ENCODE peak calls at places on chromosomes 3 and 15, in four cellular contexts. One of them, this sample, is unnamed.

GRCh38 chr15:73305331-73306211 is 63.2 kb downstream of the HCN4 start:
- DNase-seq in stimulated activated CD4-positive, alpha-beta T cell treated with anti-CD3 and anti-CD28 coated beads, Interleukin-12 subunit alpha, Interleukin-12 subunit beta, amount 100 ng/mL, for 48 hours: peak
- DNase-seq in OCI-LY7: peak
- DNase-seq in myocyte: peak
- DNase-seq in this sample: peak

GRCh38 chr15:70329179-70329578 is 231.5 kb upstream of the TLE3 start:
- DNase-seq in stimulated activated CD4-positive, alpha-beta T cell treated with anti-CD3 and anti-CD28 coated beads, Interleukin-12 subunit alpha, Interleukin-12 subunit beta, amount 100 ng/mL, for 48 hours: no peak
- DNase-seq in OCI-LY7: no peak
- DNase-seq in myocyte: no peak
- DNase-seq in this sample: no peak

GRCh38 chr3:170222647-170223541 is 670 bp downstream of the PRKCI start:
- DNase-seq in stimulated activated CD4-positive, alpha-beta T cell treated with anti-CD3 and anti-CD28 coated beads, Interleukin-12 subunit alpha, Interleukin-12 subunit beta, amount 100 ng/mL, for 48 hours: peak
- DNase-seq in OCI-LY7: peak
- DNase-seq in myocyte: peak
- DNase-seq in this sample: peak

GRCh38 chr3:34005886-34006285 is 207.5 kb downstream of the PDCD6IP start:
- DNase-seq in stimulated activated CD4-positive, alpha-beta T cell treated with anti-CD3 and anti-CD28 coated beads, Interleukin-12 subunit alpha, Interleukin-12 subunit beta, amount 100 ng/mL, for 48 hours: no peak
- DNase-seq in OCI-LY7: no peak
- DNase-seq in myocyte: peak
- DNase-seq in this sample: no peak

GRCh38 chr3:181210275-181210674 is 220.7 kb upstream of the DNAJC19 start:
- DNase-seq in stimulated activated CD4-positive, alpha-beta T cell treated with anti-CD3 and anti-CD28 coated beads, Interleukin-12 subunit alpha, Interleukin-12 subunit beta, amount 100 ng/mL, for 48 hours: no peak
- DNase-seq in OCI-LY7: peak
- DNase-seq in myocyte: peak
- DNase-seq in this sample: no peak

GRCh38 chr3:195565716-195566115 is 18.0 kb downstream of the APOD start:
- DNase-seq in stimulated activated CD4-positive, alpha-beta T cell treated with anti-CD3 and anti-CD28 coated beads, Interleukin-12 subunit alpha, Interleukin-12 subunit beta, amount 100 ng/mL, for 48 hours: no peak
- DNase-seq in OCI-LY7: no peak
- DNase-seq in myocyte: no peak
- DNase-seq in this sample: no peak

GRCh38 chr3:15708882-15709677 is 88.7 kb downstream of the ANKRD28 start:
- DNase-seq in stimulated activated CD4-positive, alpha-beta T cell treated with anti-CD3 and anti-CD28 coated beads, Interleukin-12 subunit alpha, Interleukin-12 subunit beta, amount 100 ng/mL, for 48 hours: no peak
- DNase-seq in OCI-LY7: no peak
- DNase-seq in myocyte: peak
- DNase-seq in this sample: no peak

GRCh38 chr15:61390138-61390537 is 161.0 kb upstream of the RORA start:
- DNase-seq in stimulated activated CD4-positive, alpha-beta T cell treated with anti-CD3 and anti-CD28 coated beads, Interleukin-12 subunit alpha, Interleukin-12 subunit beta, amount 100 ng/mL, for 48 hours: no peak
- DNase-seq in OCI-LY7: no peak
- DNase-seq in myocyte: no peak
- DNase-seq in this sample: no peak

GRCh38 chr15:98727115-98728040 is 79.0 kb downstream of the IGF1R start:
- DNase-seq in stimulated activated CD4-positive, alpha-beta T cell treated with anti-CD3 and anti-CD28 coated beads, Interleukin-12 subunit alpha, Interleukin-12 subunit beta, amount 100 ng/mL, for 48 hours: no peak
- DNase-seq in OCI-LY7: no peak
- DNase-seq in myocyte: peak
- DNase-seq in this sample: peak

GRCh38 chr3:141231101-141231922 is at the start of gene PXYLP1:
- DNase-seq in stimulated activated CD4-positive, alpha-beta T cell treated with anti-CD3 and anti-CD28 coated beads, Interleukin-12 subunit alpha, Interleukin-12 subunit beta, amount 100 ng/mL, for 48 hours: peak
- DNase-seq in OCI-LY7: peak
- DNase-seq in myocyte: peak
- DNase-seq in this sample: peak

GRCh38 chr15:34039506-34040123 is 611 bp upstream of the AVEN start:
- DNase-seq in stimulated activated CD4-positive, alpha-beta T cell treated with anti-CD3 and anti-CD28 coated beads, Interleukin-12 subunit alpha, Interleukin-12 subunit beta, amount 100 ng/mL, for 48 hours: peak
- DNase-seq in OCI-LY7: peak
- DNase-seq in myocyte: no peak
- DNase-seq in this sample: no peak

GRCh38 chr3:47007482-47008257 is 28.2 kb downstream of the NBEAL2 start:
- DNase-seq in stimulated activated CD4-positive, alpha-beta T cell treated with anti-CD3 and anti-CD28 coated beads, Interleukin-12 subunit alpha, Interleukin-12 subunit beta, amount 100 ng/mL, for 48 hours: no peak
- DNase-seq in OCI-LY7: no peak
- DNase-seq in myocyte: no peak
- DNase-seq in this sample: no peak

GRCh38 chr3:148211725-148212124 is 486.0 kb upstream of the AGTR1 start:
- DNase-seq in stimulated activated CD4-positive, alpha-beta T cell treated with anti-CD3 and anti-CD28 coated beads, Interleukin-12 subunit alpha, Interleukin-12 subunit beta, amount 100 ng/mL, for 48 hours: no peak
- DNase-seq in OCI-LY7: no peak
- DNase-seq in myocyte: peak
- DNase-seq in this sample: no peak

GRCh38 chr15:87733005-87733404 is 523.5 kb downstream of the NTRK3 start:
- DNase-seq in stimulated activated CD4-positive, alpha-beta T cell treated with anti-CD3 and anti-CD28 coated beads, Interleukin-12 subunit alpha, Interleukin-12 subunit beta, amount 100 ng/mL, for 48 hours: no peak
- DNase-seq in OCI-LY7: no peak
- DNase-seq in myocyte: no peak
- DNase-seq in this sample: no peak

GRCh38 chr15:80957556-80957955 is 32.1 kb downstream of the MESD start:
- DNase-seq in stimulated activated CD4-positive, alpha-beta T cell treated with anti-CD3 and anti-CD28 coated beads, Interleukin-12 subunit alpha, Interleukin-12 subunit beta, amount 100 ng/mL, for 48 hours: no peak
- DNase-seq in OCI-LY7: no peak
- DNase-seq in myocyte: peak
- DNase-seq in this sample: no peak

GRCh38 chr15:70584838-70585706 is 178.3 kb downstream of the UACA start:
- DNase-seq in stimulated activated CD4-positive, alpha-beta T cell treated with anti-CD3 and anti-CD28 coated beads, Interleukin-12 subunit alpha, Interleukin-12 subunit beta, amount 100 ng/mL, for 48 hours: peak
- DNase-seq in OCI-LY7: no peak
- DNase-seq in myocyte: no peak
- DNase-seq in this sample: peak

GRCh38 chr15:39358441-39359041 is 222.3 kb upstream of the THBS1 start:
- DNase-seq in stimulated activated CD4-positive, alpha-beta T cell treated with anti-CD3 and anti-CD28 coated beads, Interleukin-12 subunit alpha, Interleukin-12 subunit beta, amount 100 ng/mL, for 48 hours: no peak
- DNase-seq in OCI-LY7: no peak
- DNase-seq in myocyte: no peak
- DNase-seq in this sample: no peak

GRCh38 chr15:76904461-76905012 is 603 bp downstream of the SCAPER start:
- DNase-seq in stimulated activated CD4-positive, alpha-beta T cell treated with anti-CD3 and anti-CD28 coated beads, Interleukin-12 subunit alpha, Interleukin-12 subunit beta, amount 100 ng/mL, for 48 hours: peak
- DNase-seq in OCI-LY7: peak
- DNase-seq in myocyte: peak
- DNase-seq in this sample: peak

GRCh38 chr3:185549111-185549510 is 3.3 kb downstream of the LIPH start:
- DNase-seq in stimulated activated CD4-positive, alpha-beta T cell treated with anti-CD3 and anti-CD28 coated beads, Interleukin-12 subunit alpha, Interleukin-12 subunit beta, amount 100 ng/mL, for 48 hours: no peak
- DNase-seq in OCI-LY7: no peak
- DNase-seq in myocyte: peak
- DNase-seq in this sample: peak

GRCh38 chr3:50241163-50241562 is 5.2 kb downstream of the GNAI2 start:
- DNase-seq in stimulated activated CD4-positive, alpha-beta T cell treated with anti-CD3 and anti-CD28 coated beads, Interleukin-12 subunit alpha, Interleukin-12 subunit beta, amount 100 ng/mL, for 48 hours: no peak
- DNase-seq in OCI-LY7: no peak
- DNase-seq in myocyte: no peak
- DNase-seq in this sample: no peak

GRCh38 chr3:31210068-31210650 is 315.7 kb upstream of the GADL1 start:
- DNase-seq in stimulated activated CD4-positive, alpha-beta T cell treated with anti-CD3 and anti-CD28 coated beads, Interleukin-12 subunit alpha, Interleukin-12 subunit beta, amount 100 ng/mL, for 48 hours: no peak
- DNase-seq in OCI-LY7: peak
- DNase-seq in myocyte: no peak
- DNase-seq in this sample: no peak